ENCODE peak calls at places on chromosomes 6 and 20, in seven cellular contexts. L, N, S, V, F, J and Y are unnamed samples.

GRCh38 chr6:116419069-116419468 is 42.1 kb upstream of the CALHM6 start:
- DNase-seq in L (no peak), V (no peak), F (no peak), S (no peak), N (no peak), J (peak; percentile 18), Y (no peak)

GRCh38 chr6:26029857-26030653 is 57.2 kb upstream of the HFE start:
- DNase-seq in S (no peak), F (no peak), V (no peak), N (no peak), L (no peak), J (no peak), Y (no peak)

GRCh38 chr6:170097505-170098427 is 193.1 kb downstream of the DLL1 start:
- DNase-seq in J (no peak), V (peak; percentile 57), S (no peak), L (peak; percentile 19), N (peak; percentile 6), F (peak; percentile 4), Y (peak; percentile 29)

GRCh38 chr20:23404196-23404595 is 17.1 kb downstream of the NAPB start:
- DNase-seq in N (no peak), J (no peak), F (no peak), V (no peak), L (no peak), S (no peak), Y (no peak)

GRCh38 chr6:126040826-126041225 is 54.5 kb downstream of the TRMT11 start:
- DNase-seq in S (peak; percentile 76), V (no peak), L (no peak), J (peak; percentile 60), N (no peak), F (no peak), Y (no peak)

GRCh38 chr20:64099880-64100565 is 7.3 kb downstream of the NPBWR2 start:
- DNase-seq in F (no peak), V (no peak), S (no peak), L (peak; percentile 3), J (no peak), N (no peak), Y (no peak)

GRCh38 chr6:11279213-11279780 is 46.8 kb upstream of the NEDD9 start:
- DNase-seq in S (no peak), V (no peak), J (no peak), N (peak; percentile 54), L (no peak), F (no peak), Y (no peak)

GRCh38 chr6:79869600-79870084 is 77.7 kb downstream of the ELOVL4 start:
- DNase-seq in F (peak; percentile 87), N (peak; percentile 45), L (peak; percentile 79), V (peak; percentile 80), S (peak; percentile 37), J (peak; percentile 54), Y (peak; percentile 86)

GRCh38 chr20:24034820-24035219 is 46.2 kb upstream of the GGTLC1 start:
- DNase-seq in N (no peak), V (no peak), F (no peak), J (no peak), S (no peak), L (no peak), Y (no peak)

GRCh38 chr20:36482044-36482473 is 59.3 kb upstream of the MYL9 start:
- DNase-seq in N (no peak), V (no peak), J (no peak), L (peak; percentile 84), S (no peak), F (no peak), Y (no peak)

GRCh38 chr20:60057123-60057865 is 99.1 kb downstream of the CDH26 start:
- DNase-seq in F (peak; percentile 69), N (peak; percentile 54), V (no peak), S (peak; percentile 22), J (peak; percentile 61), L (peak; percentile 70), Y (peak; percentile 67)

GRCh38 chr20:62377064-62377461 is 9.8 kb upstream of the RPS21 start:
- DNase-seq in N (no peak), J (no peak), F (no peak), L (no peak), V (no peak), S (no peak), Y (no peak)

GRCh38 chr20:62624325-62624690 is 18.0 kb upstream of the SLCO4A1 start:
- DNase-seq in J (no peak), F (no peak), L (no peak), N (no peak), S (no peak), V (no peak), Y (no peak)

GRCh38 chr6:157647261-157647915 is 175.7 kb upstream of the SNX9 start:
- DNase-seq in S (no peak), L (no peak), F (no peak), N (no peak), J (no peak), V (no peak), Y (no peak)

GRCh38 chr20:62197801-62198200 is 15.0 kb downstream of the MTG2 start:
- DNase-seq in S (no peak), J (no peak), N (no peak), F (no peak), V (no peak), L (peak; percentile 12), Y (no peak)

GRCh38 chr6:117505337-117505736 is 22.9 kb downstream of the DCBLD1 start:
- DNase-seq in J (no peak), V (no peak), N (no peak), F (no peak), S (peak; percentile 47), L (no peak), Y (no peak)

GRCh38 chr20:61896058-61896961 is 169.4 kb downstream of the TAF4 start:
- DNase-seq in F (peak; percentile 74), S (no peak), V (no peak), J (peak; percentile 17), N (no peak), L (no peak), Y (peak; percentile 51)

GRCh38 chr6:26474439-26474881 is 16.7 kb downstream of the BTN2A1 start:
- DNase-seq in V (no peak), S (no peak), F (no peak), L (no peak), N (no peak), J (no peak), Y (no peak)

DNA sequence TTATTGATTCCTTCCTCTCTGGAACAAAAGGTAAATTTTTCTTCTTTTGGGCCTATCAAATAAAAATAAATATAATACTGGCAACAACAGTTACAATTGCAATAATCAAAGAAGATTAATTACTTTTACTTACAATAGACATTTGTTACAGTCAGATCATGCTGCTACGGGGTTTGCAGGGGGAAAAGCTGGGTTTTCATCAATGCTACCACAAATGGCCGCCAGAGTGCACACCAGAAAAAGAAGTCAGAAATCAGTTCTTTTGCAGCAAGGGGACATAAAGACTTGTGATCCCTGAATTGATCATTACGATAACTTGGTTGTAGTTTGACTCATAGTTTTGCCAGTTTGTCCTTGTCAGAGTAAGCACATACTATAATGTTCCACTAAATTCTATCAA is 714.5 kb upstream of the EYS start:
- DNase-seq in L (no peak), F (peak; percentile 18), S (no peak), V (no peak), N (no peak), J (no peak), Y (no peak)
- TF ChIP-seq CTCF in L (no peak), F (no peak), S (peak; percentile 28), V (no peak), N (no peak), J (no peak), Y (peak; percentile 37)

DNA sequence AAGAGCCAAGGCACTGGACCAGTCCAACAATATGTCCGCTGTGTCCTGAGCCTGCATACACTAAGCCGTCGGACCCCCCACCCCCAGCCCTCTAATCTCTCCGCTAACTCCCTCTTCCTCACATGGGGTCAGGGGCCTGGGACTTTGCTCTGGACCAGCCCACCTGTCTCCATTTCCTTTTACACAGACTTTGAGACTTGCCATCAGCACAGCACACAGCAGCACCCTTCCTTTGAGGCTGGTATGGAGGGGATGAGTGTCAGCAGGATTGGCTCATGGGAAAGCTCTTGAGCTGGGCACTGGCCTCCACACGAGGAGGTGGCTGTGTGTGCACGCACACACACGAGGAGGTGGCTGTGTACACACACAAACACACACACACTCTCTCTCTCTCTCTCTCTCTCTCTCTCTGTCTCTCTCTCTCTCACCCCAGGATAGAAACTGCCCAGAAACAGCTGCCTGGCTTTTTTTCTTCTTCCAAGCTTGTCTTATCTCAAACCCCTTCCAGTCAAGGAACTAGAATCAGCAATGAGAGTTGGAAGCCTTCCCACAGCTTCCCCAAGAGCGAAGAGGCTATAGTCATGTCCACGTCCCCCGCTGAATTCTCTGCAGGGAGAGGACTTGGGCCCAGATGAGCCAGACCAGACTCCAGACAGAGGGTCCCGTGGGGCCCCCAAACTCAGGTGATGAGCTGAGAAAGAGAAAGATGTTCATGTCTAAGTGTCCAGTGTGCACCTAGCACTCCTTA is 18.6 kb downstream of the SLC9A8 start:
- DNase-seq in N (no peak), S (no peak), V (no peak), F (no peak), L (no peak), J (no peak), Y (no peak)
- TF ChIP-seq CTCF in N (no peak), S (no peak), V (no peak), F (no peak), L (no peak), J (no peak), Y (no peak)

GRCh38 chr6:3565291-3565690 is 108.4 kb upstream of the SLC22A23 start:
- DNase-seq in L (no peak), F (no peak), N (no peak), S (no peak), J (no peak), V (no peak), Y (no peak)

GRCh38 chr6:3566812-3567211 is 110.0 kb upstream of the SLC22A23 start:
- DNase-seq in L (no peak), N (no peak), J (peak; percentile 26), V (no peak), S (peak; percentile 65), F (no peak), Y (no peak)

GRCh38 chr6:3559561-3559960 is 102.7 kb upstream of the SLC22A23 start:
- DNase-seq in L (no peak), J (no peak), S (no peak), V (no peak), F (no peak), N (no peak), Y (no peak)

DNA sequence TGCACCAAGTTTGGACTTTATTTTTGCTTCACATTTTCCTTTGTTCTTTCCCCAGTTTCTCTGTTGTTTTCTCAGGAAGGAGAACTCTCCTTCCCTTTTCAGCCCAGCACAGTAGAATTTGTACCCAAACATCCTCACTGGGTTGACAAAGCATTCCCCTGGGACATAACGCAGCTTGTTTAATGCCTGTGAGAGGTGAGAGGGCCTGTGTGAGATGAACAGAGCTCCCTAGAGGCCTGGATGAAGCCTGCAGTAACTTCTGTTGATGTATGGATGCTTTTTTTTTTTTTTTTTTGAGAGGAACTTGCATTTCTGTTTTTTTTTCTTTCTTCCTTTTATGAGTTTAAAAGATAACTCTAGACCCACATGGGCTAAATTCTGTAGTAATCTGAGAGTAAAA is 104.9 kb upstream of the SLC22A23 start:
- DNase-seq in S (no peak), L (no peak), N (no peak), F (no peak), V (no peak), J (no peak), Y (no peak)
- TF ChIP-seq CTCF in S (peak; percentile 23), L (no peak), N (no peak), F (no peak), V (no peak), J (peak; percentile 17), Y (no peak)

DNA sequence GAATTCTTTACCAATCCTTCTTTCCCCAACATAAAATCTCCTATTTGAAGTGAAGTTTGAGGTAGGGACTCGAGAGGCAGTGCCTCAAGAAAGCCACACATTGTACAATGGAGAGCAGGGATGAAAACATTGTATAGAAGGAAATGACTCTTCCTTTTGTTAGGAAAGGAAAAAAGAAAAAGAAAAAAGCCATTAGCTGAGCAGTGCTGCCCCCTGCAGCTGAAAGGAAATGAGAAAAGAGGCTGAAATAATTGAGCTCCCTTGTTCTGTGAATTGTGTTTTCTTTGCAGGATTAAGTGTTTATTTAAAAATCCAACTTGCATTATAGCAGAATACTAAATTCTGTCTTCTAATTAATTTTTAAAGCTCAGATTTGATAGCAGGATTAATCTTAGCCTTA is 162.9 kb upstream of the SASH1 start:
- DNase-seq in L (no peak), F (peak; percentile 21), S (no peak), V (no peak), J (no peak), N (no peak), Y (no peak)
- TF ChIP-seq CTCF in L (peak; percentile 27), F (peak; percentile 18), S (peak; percentile 68), V (no peak), J (peak; percentile 84), N (peak; percentile 33), Y (no peak)